ENCODE peak calls at places on chromosomes 13 and 19, in seven cellular contexts. E is NCI-H146, R is hippocampal formation, W is GM12865, O is RPMI8226, Q is thyroid gland, I is osteocyte. L is an unnamed sample.

GRCh38 chr13:44160549-44161278 is 212.9 kb upstream of the SERP2 start:
- DNase-seq in I (peak; percentile 73), Q (no peak), W (no peak), E (no peak), O (peak; percentile 77), R (no peak), L (no peak)

GRCh38 chr13:69008503-69008902 is 1099.1 kb upstream of the ATXN8OS start:
- DNase-seq in I (no peak), O (no peak), E (no peak), W (no peak), R (no peak), Q (no peak), L (no peak)

GRCh38 chr13:113001251-113002140 is 32.5 kb downstream of the MCF2L start:
- DNase-seq in R (peak; percentile 69), E (peak; percentile 92), Q (peak; percentile 85), O (no peak), I (no peak), W (no peak), L (no peak)

GRCh38 chr13:51420681-51421476 is 32.0 kb downstream of the INTS6 start:
- DNase-seq in Q (no peak), O (no peak), I (no peak), W (peak; percentile 33), R (no peak), E (no peak), L (no peak)

GRCh38 chr13:76556632-76557031 is 329.6 kb downstream of the KCTD12 start:
- DNase-seq in R (no peak), W (peak; percentile 7), O (no peak), E (no peak), I (no peak), Q (no peak), L (no peak)

GRCh38 chr13:80036845-80037504 is 304.0 kb downstream of the SPRY2 start:
- DNase-seq in I (no peak), Q (no peak), O (no peak), W (peak; percentile 16), E (no peak), R (no peak), L (no peak)

GRCh38 chr13:34469212-34469983 is 472.7 kb upstream of the NBEA start:
- DNase-seq in R (no peak), I (no peak), W (no peak), E (peak; percentile 94), Q (no peak), O (no peak), L (peak; percentile 62)

GRCh38 chr13:73767191-73767741 is 366.9 kb downstream of the KLF12 start:
- DNase-seq in W (no peak), E (peak; percentile 86), R (no peak), Q (no peak), O (peak; percentile 46), I (no peak), L (no peak)

GRCh38 chr19:56167064-56167578 is 8.7 kb upstream of the GALP start:
- DNase-seq in I (no peak), R (no peak), Q (no peak), E (no peak), O (no peak), W (no peak), L (no peak)

GRCh38 chr19:38197937-38198704 is 25.9 kb downstream of the DPF1 start:
- DNase-seq in Q (no peak), I (no peak), W (no peak), E (no peak), O (no peak), R (no peak), L (no peak)

GRCh38 chr19:41376241-41376997 is at the start of gene TMEM91:
- DNase-seq in Q (peak; percentile 50), W (no peak), E (peak; percentile 35), R (no peak), O (no peak), I (no peak), L (peak; percentile 32)

GRCh38 chr13:79353698-79354097 is 52.4 kb downstream of the RBM26 start:
- DNase-seq in Q (no peak), R (no peak), E (no peak), I (no peak), W (no peak), O (no peak), L (no peak)

GRCh38 chr13:69306766-69307165 is 800.9 kb upstream of the ATXN8OS start:
- DNase-seq in E (no peak), W (no peak), I (no peak), R (no peak), Q (no peak), O (no peak), L (no peak)

GRCh38 chr13:102726430-102726829 is 31.6 kb upstream of the METTL21C start:
- DNase-seq in I (no peak), R (no peak), O (peak; percentile 20), E (no peak), Q (no peak), W (peak; percentile 16), L (peak; percentile 41)